ENCODE peak calls at places on chromosome 22, in ten cellular contexts. V is Calu3, R is AG04450, E is heart left ventricle, T is IMR-90, O is psoas muscle, I is prostate gland, L is AG09309, X is uterus, P is HFFc6. U is an unnamed sample.

GRCh38 chr22:49749227-49749626 is 78.4 kb downstream of the BRD1 start:
- DNase-seq in V (no peak), R (no peak), E (no peak), T (no peak), O (no peak), I (no peak), L (no peak), X (no peak), P (no peak), U (no peak)

GRCh38 chr22:24208012-24208749 is 26.9 kb downstream of the SUSD2 start:
- DNase-seq in V (peak), R (peak), E (no peak), T (peak), O (no peak), I (peak), L (peak), X (peak), P (peak), U (no peak)

GRCh38 chr22:35231585-35232084 is 25.7 kb upstream of the HMGXB4 start:
- DNase-seq in V (peak), R (peak), E (no peak), T (peak), O (peak), I (peak), L (no peak), X (peak), P (peak), U (peak)

GRCh38 chr22:49568751-49569285 is 258.9 kb downstream of the BRD1 start:
- DNase-seq in V (no peak), R (no peak), E (no peak), T (no peak), O (no peak), I (no peak), L (no peak), X (no peak), P (no peak), U (peak)

GRCh38 chr22:49503896-49504521 is 323.7 kb downstream of the BRD1 start:
- DNase-seq in V (no peak), R (no peak), E (no peak), T (no peak), O (no peak), I (no peak), L (no peak), X (no peak), P (no peak), U (no peak)

GRCh38 chr22:27718186-27719032 is 83.1 kb downstream of the MN1 start:
- DNase-seq in V (peak), R (peak), E (peak), T (peak), O (peak), I (peak), L (peak), X (peak), P (peak), U (no peak)

GRCh38 chr22:34722901-34723300 is 343.1 kb upstream of the ISX start:
- DNase-seq in V (no peak), R (no peak), E (no peak), T (no peak), O (no peak), I (no peak), L (no peak), X (no peak), P (no peak), U (no peak)

GRCh38 chr22:24474221-24474620 is 20.9 kb upstream of the UPB1 start:
- DNase-seq in V (peak), R (peak), E (no peak), T (peak), O (no peak), I (no peak), L (peak), X (no peak), P (peak), U (no peak)

GRCh38 chr22:37370306-37370979 is 56.8 kb downstream of the ELFN2 start:
- DNase-seq in V (no peak), R (no peak), E (peak), T (no peak), O (peak), I (peak), L (no peak), X (no peak), P (no peak), U (peak)

GRCh38 chr22:50422046-50422445 is 52.8 kb downstream of the SBF1 start:
- DNase-seq in V (no peak), R (no peak), E (no peak), T (no peak), O (no peak), I (no peak), L (no peak), X (no peak), P (no peak), U (no peak)

GRCh38 chr22:25114369-25115362 is 85.0 kb upstream of the CRYBB3 start:
- DNase-seq in V (no peak), R (no peak), E (no peak), T (no peak), O (no peak), I (peak), L (no peak), X (no peak), P (no peak), U (no peak)

GRCh38 chr22:27987557-27987956 is 68.5 kb upstream of the PITPNB start:
- DNase-seq in V (no peak), R (peak), E (no peak), T (peak), O (no peak), I (no peak), L (peak), X (no peak), P (peak), U (no peak)

GRCh38 chr22:50506611-50507420 is 686 bp downstream of the LMF2 start:
- DNase-seq in V (no peak), R (no peak), E (no peak), T (no peak), O (no peak), I (no peak), L (no peak), X (no peak), P (no peak), U (no peak)

GRCh38 chr22:49650336-49651241 is 177.1 kb downstream of the BRD1 start:
- DNase-seq in V (no peak), R (no peak), E (peak), T (no peak), O (no peak), I (no peak), L (no peak), X (no peak), P (no peak), U (no peak)

GRCh38 chr22:29041408-29041807 is 20.2 kb downstream of the C22orf31 start:
- DNase-seq in V (no peak), R (no peak), E (no peak), T (peak), O (no peak), I (no peak), L (no peak), X (no peak), P (peak), U (no peak)

GRCh38 chr22:45738206-45738605 is 66.6 kb downstream of the ATXN10 start:
- DNase-seq in V (no peak), R (no peak), E (no peak), T (peak), O (no peak), I (no peak), L (no peak), X (no peak), P (peak), U (no peak)

GRCh38 chr22:45743687-45744086 is 72.1 kb downstream of the ATXN10 start:
- DNase-seq in V (peak), R (no peak), E (no peak), T (no peak), O (no peak), I (peak), L (no peak), X (no peak), P (no peak), U (no peak)

GRCh38 chr22:45744442-45744841 is 72.8 kb downstream of the ATXN10 start:
- DNase-seq in V (no peak), R (no peak), E (no peak), T (no peak), O (no peak), I (no peak), L (no peak), X (no peak), P (no peak), U (no peak)

GRCh38 chr22:45740236-45740635 is 68.6 kb downstream of the ATXN10 start:
- DNase-seq in V (no peak), R (no peak), E (no peak), T (peak), O (no peak), I (no peak), L (no peak), X (no peak), P (no peak), U (no peak)

DNA sequence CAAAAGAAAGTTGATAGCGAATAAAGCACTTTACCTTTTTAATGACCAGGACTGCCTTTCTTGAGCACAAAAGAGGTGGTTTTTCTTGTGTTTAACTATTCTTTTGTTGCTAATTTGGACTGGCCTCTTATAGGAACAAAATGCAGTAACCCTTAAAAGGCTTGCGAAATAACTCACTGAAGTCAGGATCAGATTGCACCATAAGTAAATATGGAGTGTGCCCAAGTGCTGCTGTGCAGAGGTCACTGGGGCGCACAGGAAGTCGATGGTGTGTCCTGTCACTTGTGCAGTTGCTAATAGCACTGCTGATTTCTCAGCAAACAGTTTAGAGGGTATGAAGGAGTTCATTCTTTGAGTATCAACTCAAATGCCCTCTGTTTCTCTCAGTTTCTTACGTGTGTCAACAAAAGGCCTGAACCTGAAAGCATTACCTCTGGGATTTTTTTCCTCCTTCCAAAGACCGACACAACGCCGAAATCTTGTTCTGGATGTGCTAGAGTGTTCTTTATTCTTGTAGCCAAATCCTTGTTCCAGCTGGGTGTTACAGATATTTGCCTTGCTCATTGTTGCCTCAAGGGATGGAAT is 71.3 kb downstream of the ATXN10 start:
- DNase-seq in V (peak), R (no peak), E (no peak), T (peak), O (peak), I (peak), L (peak), X (no peak), P (no peak), U (no peak)
- TF ChIP-seq CTCF in V (no peak), R (no peak), E (no peak), T (no peak), O (no peak), I (no peak), L (no peak), X (no peak), P (no peak), U (no peak)

GRCh38 chr22:17366830-17367229 is 2.4 kb upstream of the CECR2 start:
- DNase-seq in V (peak), R (no peak), E (peak), T (no peak), O (peak), I (no peak), L (no peak), X (peak), P (no peak), U (peak)
- TF ChIP-seq CTCF in V (peak), R (no peak), E (peak), T (no peak), O (peak), I (no peak), L (no peak), X (peak), P (no peak), U (no peak)

GRCh38 chr22:18078329-18079041 is 695 bp downstream of the PEX26 start:
- DNase-seq in V (peak), R (no peak), E (peak), T (peak), O (peak), I (no peak), L (no peak), X (no peak), P (peak), U (peak)
- TF ChIP-seq CTCF in V (no peak), R (peak), E (no peak), T (peak), O (no peak), I (no peak), L (no peak), X (no peak), P (peak), U (peak)

DNA sequence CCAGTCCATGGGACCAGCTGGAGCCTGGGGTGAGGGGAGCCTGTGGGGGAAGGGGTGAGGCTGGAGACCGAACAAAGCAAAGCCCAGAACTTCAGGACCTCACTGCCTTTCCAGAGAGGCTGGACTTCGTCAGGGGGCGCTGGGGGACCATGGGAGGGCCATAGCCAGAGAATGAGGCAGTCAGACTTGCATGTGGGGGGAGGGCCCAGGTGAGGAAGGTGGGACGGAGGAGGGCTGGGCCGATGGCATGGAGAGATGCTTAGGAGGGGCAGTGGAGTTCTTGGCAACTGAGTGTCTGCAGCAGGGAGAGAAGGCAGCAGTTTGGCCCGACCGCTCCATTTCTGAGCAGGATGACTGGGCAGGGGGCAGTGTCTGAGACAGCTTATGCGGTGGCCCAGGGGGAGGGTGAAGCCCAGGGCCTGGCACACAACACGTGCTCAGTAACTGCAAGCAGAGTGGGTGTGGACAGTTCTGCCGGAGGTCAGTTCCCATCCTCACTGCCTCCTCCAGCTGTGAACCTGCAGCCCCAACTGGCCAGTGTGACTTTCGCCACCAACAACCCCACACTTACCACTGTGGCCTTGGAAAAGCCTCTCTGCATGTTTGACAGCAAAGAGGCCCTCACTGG is 796 bp downstream of the UPK3A start:
- DNase-seq in V (no peak), R (no peak), E (no peak), T (no peak), O (no peak), I (no peak), L (no peak), X (no peak), P (no peak), U (no peak)
- TF ChIP-seq CTCF in V (no peak), R (no peak), E (no peak), T (no peak), O (no peak), I (peak), L (no peak), X (no peak), P (no peak), U (no peak)

GRCh38 chr22:46099740-46100139 is 50.6 kb upstream of the PPARA start:
- DNase-seq in V (no peak), R (no peak), E (no peak), T (no peak), O (no peak), I (no peak), L (no peak), X (no peak), P (no peak), U (no peak)
- TF ChIP-seq CTCF in V (no peak), R (no peak), E (no peak), T (no peak), O (no peak), I (no peak), L (no peak), X (no peak), P (no peak), U (no peak)

DNA sequence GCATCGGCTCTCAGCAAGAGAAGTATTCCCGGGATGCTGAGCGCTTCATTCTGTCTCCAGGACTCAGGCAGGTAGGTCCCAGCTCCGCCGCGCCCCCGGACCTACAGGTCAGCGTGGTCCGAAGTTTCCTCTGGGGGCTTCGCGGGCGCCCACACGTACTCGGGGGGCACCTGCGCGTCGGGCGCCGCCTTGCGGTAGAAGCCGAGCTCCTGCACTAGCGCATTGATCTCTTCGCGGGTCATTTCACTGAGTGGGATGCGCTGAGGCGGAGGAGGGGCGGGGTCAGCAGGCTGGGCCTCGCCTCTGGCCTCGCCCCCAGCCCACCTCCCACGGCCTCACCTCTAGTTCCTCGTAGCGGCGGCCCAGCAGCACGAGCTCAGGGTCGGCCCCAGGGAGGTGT is 2.5 kb downstream of the SELENOM start:
- DNase-seq in V (no peak), R (no peak), E (peak), T (no peak), O (no peak), I (no peak), L (no peak), X (peak), P (no peak), U (no peak)
- TF ChIP-seq CTCF in V (no peak), R (peak), E (no peak), T (peak), O (peak), I (peak), L (peak), X (peak), P (no peak), U (no peak)

DNA sequence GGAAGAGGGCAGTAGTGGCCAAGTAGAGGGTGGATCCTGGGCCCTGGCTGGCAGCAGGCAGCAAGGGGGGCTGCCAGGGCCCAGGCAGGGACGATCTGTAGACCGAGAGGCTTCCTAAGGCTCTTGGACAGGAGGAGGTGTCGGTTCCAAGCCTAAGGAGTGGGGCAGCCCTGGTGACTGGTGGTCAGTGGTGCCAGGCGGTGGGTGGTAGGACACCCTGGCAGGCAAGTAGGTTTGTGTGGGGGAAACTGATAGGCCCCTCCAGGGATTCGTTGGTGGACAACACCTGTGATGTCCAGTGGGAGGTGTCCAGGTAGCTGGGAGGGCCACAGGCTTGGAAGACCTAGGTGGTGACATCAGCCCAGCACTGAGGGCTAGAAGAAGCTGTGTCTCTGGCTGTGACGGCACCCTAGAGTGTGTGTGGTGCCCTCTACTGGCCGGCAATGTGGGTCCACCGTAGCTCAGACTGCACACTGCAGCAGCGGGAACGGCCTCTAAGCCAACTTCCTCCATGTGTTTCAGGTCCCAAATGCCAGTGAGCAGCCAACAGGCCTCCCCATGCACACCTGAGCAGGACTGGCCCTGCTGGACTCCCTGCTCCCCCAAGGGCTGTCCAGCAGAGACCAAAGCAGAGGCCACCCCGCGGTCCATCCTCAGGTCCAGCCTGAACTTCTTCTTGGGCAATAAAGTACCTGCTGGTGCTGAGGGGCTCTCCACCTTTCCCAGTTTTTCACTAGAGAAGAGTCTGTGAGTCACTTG is 9.4 kb upstream of the SAMM50 start:
- DNase-seq in V (peak), R (no peak), E (peak), T (peak), O (peak), I (peak), L (no peak), X (peak), P (peak), U (peak)
- TF ChIP-seq CTCF in V (peak), R (peak), E (peak), T (peak), O (peak), I (peak), L (peak), X (peak), P (peak), U (peak)

GRCh38 chr22:44068422-44069191 is 44.5 kb downstream of the PARVB start:
- DNase-seq in V (no peak), R (no peak), E (peak), T (no peak), O (no peak), I (no peak), L (no peak), X (no peak), P (no peak), U (no peak)

GRCh38 chr22:44067901-44068300 is 43.8 kb downstream of the PARVB start:
- DNase-seq in V (no peak), R (no peak), E (no peak), T (no peak), O (no peak), I (no peak), L (no peak), X (no peak), P (no peak), U (no peak)

GRCh38 chr22:44063462-44064371 is 39.6 kb downstream of the PARVB start:
- DNase-seq in V (no peak), R (no peak), E (no peak), T (no peak), O (peak), I (no peak), L (no peak), X (no peak), P (no peak), U (peak)

GRCh38 chr22:44070029-44070428 is 45.9 kb downstream of the PARVB start:
- DNase-seq in V (no peak), R (no peak), E (no peak), T (no peak), O (no peak), I (no peak), L (no peak), X (no peak), P (no peak), U (no peak)

DNA sequence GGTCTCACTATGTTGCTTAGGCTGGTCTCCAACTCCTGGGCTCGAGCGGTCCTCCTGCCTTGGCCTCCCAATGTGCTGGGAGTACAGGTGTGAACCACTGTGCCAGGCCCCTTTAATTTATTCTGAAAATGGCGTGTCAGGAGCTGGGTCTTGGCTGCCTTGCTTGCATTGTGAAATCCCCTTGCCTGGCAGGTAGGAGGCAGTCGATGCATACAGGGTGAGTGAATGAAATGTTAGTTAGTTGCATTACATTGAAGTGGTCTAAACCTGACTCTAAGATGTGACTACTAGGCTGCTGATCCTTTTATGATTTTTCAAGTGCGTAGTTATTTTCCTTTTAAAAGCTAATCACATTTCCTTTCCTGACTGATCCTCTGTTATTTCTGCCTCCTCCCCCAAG is 42.9 kb downstream of the PARVB start:
- DNase-seq in V (no peak), R (no peak), E (no peak), T (no peak), O (no peak), I (no peak), L (no peak), X (no peak), P (no peak), U (no peak)
- TF ChIP-seq CTCF in V (no peak), R (no peak), E (no peak), T (no peak), O (no peak), I (no peak), L (no peak), X (no peak), P (no peak), U (no peak)

GRCh38 chr22:40347300-40347699 is 1.0 kb downstream of the ADSL start:
- DNase-seq in V (peak), R (no peak), E (no peak), T (no peak), O (no peak), I (no peak), L (no peak), X (no peak), P (no peak), U (no peak)

GRCh38 chr22:40348025-40348658 is 1.8 kb downstream of the ADSL start:
- DNase-seq in V (peak), R (no peak), E (peak), T (peak), O (peak), I (peak), L (no peak), X (no peak), P (peak), U (peak)

GRCh38 chr22:40345801-40346177 is 511 bp upstream of the ADSL start:
- DNase-seq in V (no peak), R (no peak), E (no peak), T (no peak), O (no peak), I (no peak), L (no peak), X (no peak), P (peak), U (peak)

GRCh38 chr22:40345271-40345670 is 1.0 kb upstream of the ADSL start:
- DNase-seq in V (peak), R (no peak), E (no peak), T (peak), O (no peak), I (no peak), L (no peak), X (no peak), P (no peak), U (peak)

GRCh38 chr22:40346178-40347064 is at the start of gene ADSL:
- DNase-seq in V (peak), R (peak), E (peak), T (peak), O (peak), I (peak), L (no peak), X (peak), P (peak), U (peak)
- TF ChIP-seq CTCF in V (no peak), R (peak), E (no peak), T (peak), O (no peak), I (peak), L (peak), X (peak), P (no peak), U (no peak)

U was measured in Peyer's patch.